ENCODE peak calls at places on chromosomes 4 and X, in nine cellular contexts. R, L, D, U, O, A, W, I and V are unnamed samples.

GRCh38 chrX:68684291-68684918 is 36.9 kb downstream of the STARD8 start:
- DNase-seq in O (no peak), R (no peak), A (no peak), I (no peak), W (no peak), L (no peak), U (peak), D (no peak), V (no peak)

GRCh38 chrX:8504451-8504850 is 39.8 kb downstream of the VCX3B start:
- DNase-seq in R (no peak), I (no peak), A (no peak), L (no peak), D (no peak), O (no peak), W (no peak), U (no peak), V (no peak)

GRCh38 chr4:38663021-38663800 is 788 bp upstream of the KLF3 start:
- DNase-seq in O (peak), A (no peak), U (no peak), W (no peak), R (peak), L (no peak), D (peak), I (no peak), V (no peak)

GRCh38 chr4:118077767-118078105 is 43.5 kb downstream of the NDST3 start:
- DNase-seq in W (no peak), U (no peak), I (no peak), L (no peak), O (no peak), A (no peak), R (no peak), D (no peak), V (no peak)

GRCh38 chr4:116027311-116027710 is 913.9 kb upstream of the NDST4 start:
- DNase-seq in R (no peak), D (no peak), L (no peak), A (no peak), O (no peak), W (no peak), U (no peak), I (no peak), V (no peak)

GRCh38 chr4:54066718-54067129 is 2.3 kb upstream of the CHIC2 start:
- DNase-seq in L (no peak), U (no peak), O (no peak), D (no peak), A (no peak), R (no peak), I (no peak), W (no peak), V (no peak)

GRCh38 chr4:52554606-52555355 is 104.3 kb downstream of the USP46 start:
- DNase-seq in L (no peak), W (no peak), A (no peak), R (no peak), O (no peak), I (no peak), U (no peak), D (no peak), V (no peak)

GRCh38 chr4:112813790-112814189 is 176.8 kb downstream of the LARP7 start:
- DNase-seq in O (no peak), W (peak), L (no peak), U (no peak), R (no peak), A (no peak), D (no peak), I (no peak), V (no peak)

GRCh38 chrX:48891402-48892288 is 5.9 kb downstream of the TIMM17B start:
- DNase-seq in I (peak), L (no peak), A (peak), O (peak), R (peak), D (peak), W (no peak), U (peak), V (peak)

GRCh38 chr4:147830987-147831386 is 99.1 kb downstream of the ARHGAP10 start:
- DNase-seq in I (no peak), O (no peak), U (no peak), W (no peak), A (no peak), R (no peak), D (no peak), L (no peak), V (no peak)

GRCh38 chr4:113080624-113081023 is 31.2 kb downstream of the ANK2 start:
- DNase-seq in U (no peak), A (no peak), O (no peak), R (no peak), L (no peak), D (no peak), I (no peak), W (no peak), V (no peak)

DNA sequence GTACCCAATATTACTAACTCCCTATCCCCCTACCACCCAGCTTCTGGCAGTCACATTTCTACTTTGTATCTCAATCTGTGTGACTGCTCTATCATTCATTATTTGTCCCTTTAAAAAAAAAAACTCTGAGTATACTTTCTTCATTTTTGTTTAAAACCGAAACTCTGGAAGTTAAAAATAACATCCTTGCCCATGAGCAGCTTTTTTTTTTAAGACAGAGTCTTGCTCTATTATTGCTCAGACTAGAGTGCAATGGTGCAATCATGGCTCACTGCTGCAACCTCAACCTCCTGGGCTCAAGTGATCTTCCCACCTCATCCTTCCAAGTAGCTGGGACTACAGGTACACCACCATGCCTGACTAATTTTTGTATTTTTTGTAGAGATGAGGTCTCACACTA is 15.8 kb downstream of the UBE2K start:
- DNase-seq in U (no peak), A (no peak), W (no peak), R (no peak), O (no peak), I (no peak), L (no peak), D (no peak), V (peak)
- TF ChIP-seq POLR2AphosphoS5 in U (no peak), A (no peak), W (no peak), R (no peak), O (no peak), I (no peak), L (no peak), D (no peak), V (no peak)

GRCh38 chr4:973431-974397 is at the start of gene DGKQ:
- DNase-seq in R (peak), U (peak), W (no peak), L (no peak), D (peak), O (peak), A (no peak), I (peak), V (peak)
- TF ChIP-seq POLR2AphosphoS5 in R (no peak), U (peak), W (no peak), L (no peak), D (no peak), O (peak), A (peak), I (no peak), V (peak)

GRCh38 chrX:104108955-104109354 is 3.4 kb upstream of the ZCCHC18 start:
- DNase-seq in I (no peak), W (no peak), A (no peak), D (no peak), O (no peak), R (no peak), L (no peak), U (no peak), V (no peak)

GRCh38 chrX:104113237-104113965 is 1.1 kb downstream of the ZCCHC18 start:
- DNase-seq in U (peak), A (no peak), I (peak), W (no peak), R (peak), O (peak), L (no peak), D (no peak), V (peak)

GRCh38 chrX:104117753-104118152 is 5.4 kb downstream of the ZCCHC18 start:
- DNase-seq in I (no peak), D (no peak), L (no peak), R (no peak), A (no peak), U (no peak), O (no peak), W (no peak), V (no peak)

GRCh38 chrX:104112326-104112951 is at the start of gene ZCCHC18:
- DNase-seq in D (peak), O (peak), W (no peak), I (peak), U (peak), R (no peak), A (no peak), L (no peak), V (peak)
- TF ChIP-seq POLR2AphosphoS5 in D (no peak), O (peak), W (no peak), I (no peak), U (peak), R (no peak), A (no peak), L (no peak), V (peak)

DNA sequence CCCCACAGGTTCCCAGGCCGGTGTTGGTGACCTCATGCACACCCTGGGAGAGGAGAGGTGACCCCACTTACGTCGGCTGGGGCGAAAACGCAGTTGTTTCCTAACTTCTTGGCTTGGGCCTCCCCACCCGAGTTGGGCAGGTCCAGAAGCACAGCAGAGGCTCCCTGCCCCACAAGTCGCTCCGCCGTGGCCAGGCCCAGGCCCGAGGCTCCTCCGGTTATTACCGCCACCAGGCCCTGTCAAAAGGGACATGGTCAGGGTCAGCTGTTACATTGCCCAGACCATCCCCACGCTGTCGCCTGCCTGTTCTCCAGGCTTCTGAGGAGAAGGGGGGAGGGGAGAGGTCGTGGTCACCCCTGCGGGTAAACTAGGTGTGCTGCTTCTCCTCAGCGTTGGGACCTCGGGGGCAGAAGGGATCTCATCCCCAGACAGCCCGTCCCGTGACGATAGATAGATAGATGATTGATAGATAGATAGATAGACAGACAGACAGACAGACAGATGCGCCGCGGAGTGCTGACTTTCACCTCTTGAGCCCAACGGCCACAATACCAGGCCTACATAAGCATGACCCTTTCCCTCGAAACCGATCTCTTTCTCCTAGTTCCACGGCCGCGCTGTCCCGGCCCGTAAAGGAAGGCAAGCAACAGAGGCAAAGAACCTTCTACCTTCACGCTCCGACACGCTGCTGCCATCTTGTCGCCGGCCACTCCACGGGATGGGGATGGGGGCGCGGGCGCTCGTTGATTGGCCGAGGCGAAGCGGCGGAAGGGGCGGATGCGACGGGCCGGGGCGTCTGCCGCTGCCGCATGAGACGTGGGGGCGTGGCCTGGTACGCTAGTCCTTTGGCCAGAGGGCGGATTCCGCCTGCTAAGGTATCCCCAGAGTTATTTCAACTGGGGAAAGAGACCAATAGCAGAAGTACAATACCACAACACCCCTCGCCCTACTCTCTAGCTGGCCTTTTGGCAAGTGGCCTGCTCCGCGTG is at the start of gene HSD17B10:
- DNase-seq in W (peak), D (peak), R (peak), I (peak), L (no peak), A (peak), O (peak), U (peak), V (peak)
- TF ChIP-seq POLR2AphosphoS5 in W (peak), D (no peak), R (no peak), I (peak), L (peak), A (peak), O (peak), U (peak), V (peak)

DNA sequence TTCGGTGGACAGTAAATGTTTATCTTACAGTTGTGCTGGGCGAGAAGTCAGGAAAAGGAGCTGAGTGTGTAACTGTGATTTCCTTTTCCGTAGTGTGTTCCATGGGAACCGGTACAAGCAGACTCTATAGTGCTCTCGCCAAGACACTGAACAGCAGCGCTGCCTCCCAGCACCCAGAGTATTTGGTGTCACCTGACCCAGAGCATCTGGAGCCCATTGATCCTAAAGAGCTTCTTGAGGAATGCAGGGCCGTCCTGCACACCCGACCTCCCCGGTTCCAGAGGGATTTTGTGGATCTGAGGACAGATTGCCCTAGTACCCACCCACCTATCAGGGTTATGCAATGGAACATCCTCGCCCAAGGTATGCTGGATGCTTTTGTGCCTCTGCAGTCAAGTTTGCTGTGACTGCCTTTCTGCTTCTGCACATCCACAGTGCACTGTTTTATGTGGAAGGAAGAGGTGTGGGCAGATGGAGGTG is 27.4 kb downstream of the NOCT start:
- DNase-seq in U (no peak), D (no peak), A (no peak), O (no peak), R (no peak), L (no peak), I (no peak), W (no peak), V (no peak)
- TF ChIP-seq POLR2AphosphoS5 in U (peak), D (no peak), A (no peak), O (no peak), R (no peak), L (no peak), I (peak), W (no peak), V (no peak)